ENCODE peak calls at places on chromosomes 16 and 17, in seven cellular contexts. T is RCC 7860; A is activated CD4-positive, alpha-beta T cell treated with anti-CD3 and anti-CD28 coated beads, Interleukin-2, amount 50 U/mL, for 48 hours; G is cardiac muscle cell; B is germinal center; S is GM13976; N is HEK293T. J is an unnamed sample.

GRCh38 chr16:23949630-23950290 is 114.0 kb downstream of the PRKCB start:
- DNase-seq in T (no peak), A (peak; percentile 62), G (no peak), B (peak; percentile 58), S (peak; percentile 21), N (no peak), J (no peak)

GRCh38 chr16:66953462-66954096 is 7.5 kb upstream of the CES3 start:
- DNase-seq in T (no peak), A (no peak), G (no peak), B (no peak), S (no peak), N (no peak), J (no peak)

GRCh38 chr17:65498831-65499230 is 62.6 kb downstream of the AXIN2 start:
- DNase-seq in T (no peak), A (no peak), G (no peak), B (no peak), S (no peak), N (no peak), J (no peak)

GRCh38 chr17:46167826-46168569 is 25.2 kb downstream of the KANSL1 start:
- DNase-seq in T (no peak), A (no peak), G (peak; percentile 25), B (no peak), S (no peak), N (no peak), J (no peak)

GRCh38 chr17:43702636-43703035 is 40.9 kb upstream of the MEOX1 start:
- DNase-seq in T (no peak), A (peak; percentile 36), G (no peak), B (peak; percentile 28), S (no peak), N (peak; percentile 56), J (no peak)

GRCh38 chr17:62756198-62756597 is 51.9 kb downstream of the MARCHF10 start:
- DNase-seq in T (no peak), A (no peak), G (no peak), B (no peak), S (no peak), N (no peak), J (no peak)

GRCh38 chr17:76920364-76921139 is 52.3 kb downstream of the MGAT5B start:
- DNase-seq in T (no peak), A (no peak), G (no peak), B (no peak), S (no peak), N (no peak), J (no peak)

GRCh38 chr17:56808503-56808902 is 25.2 kb downstream of the C17orf67 start:
- DNase-seq in T (no peak), A (no peak), G (no peak), B (no peak), S (no peak), N (no peak), J (no peak)

GRCh38 chr16:52384378-52384777 is 162.6 kb downstream of the TOX3 start:
- DNase-seq in T (no peak), A (no peak), G (no peak), B (no peak), S (no peak), N (no peak), J (no peak)

GRCh38 chr17:55303701-55304145 is 39.0 kb downstream of the HLF start:
- DNase-seq in T (no peak), A (peak; percentile 17), G (peak; percentile 46), B (no peak), S (no peak), N (no peak), J (no peak)

GRCh38 chr16:66133641-66134402 is 232.7 kb upstream of the CDH5 start:
- DNase-seq in T (no peak), A (no peak), G (peak; percentile 43), B (no peak), S (no peak), N (no peak), J (no peak)

GRCh38 chr17:4233668-4234258 is 30.0 kb downstream of the ANKFY1 start:
- DNase-seq in T (no peak), A (no peak), G (no peak), B (no peak), S (no peak), N (no peak), J (no peak)